ENCODE peak calls at places on chromosomes 13 and 19, in ten cellular contexts. Y is CD8-positive, alpha-beta T cell; D is heart right ventricle; B is pancreas; P is endodermal cell; Z is GM23338; S is ovary; F is CD4-positive, CD25-positive, alpha-beta regulatory T cell; R is OCI-LY7; A is Karpas-422. Q is an unnamed sample.

GRCh38 chr19:33476151-33476707 is 45.4 kb downstream of the PEPD start:
- DNase-seq in A (no peak), P (peak; percentile 26), D (no peak), F (no peak), R (no peak), Y (no peak), B (no peak), S (no peak), Z (no peak), Q (no peak)

GRCh38 chr13:78323848-78324247 is 279.5 kb downstream of the POU4F1 start:
- DNase-seq in A (no peak), R (no peak), S (no peak), Z (no peak), P (no peak), Y (no peak), B (no peak), F (no peak), D (no peak), Q (no peak)

GRCh38 chr19:51354103-51354741 is 12.0 kb downstream of the ETFB start:
- DNase-seq in R (no peak), Z (no peak), F (no peak), B (no peak), Y (no peak), D (no peak), P (peak; percentile 84), S (no peak), A (no peak), Q (peak; percentile 14)

GRCh38 chr19:16608290-16608704 is 19.7 kb downstream of the MED26 start:
- DNase-seq in D (no peak), Y (no peak), F (no peak), Z (no peak), S (no peak), A (peak; percentile 40), R (no peak), B (peak; percentile 36), P (no peak), Q (peak; percentile 75)

GRCh38 chr13:40102854-40103253 is 447.4 kb downstream of the COG6 start:
- DNase-seq in B (no peak), Z (no peak), Y (peak; percentile 46), R (no peak), A (no peak), D (no peak), F (peak; percentile 32), S (peak; percentile 40), P (no peak), Q (peak; percentile 95)

GRCh38 chr13:102020611-102021216 is 381.1 kb downstream of the FGF14 start:
- DNase-seq in P (no peak), F (no peak), A (no peak), S (no peak), R (no peak), B (no peak), Z (no peak), D (no peak), Y (no peak), Q (peak; percentile 80)

GRCh38 chr13:31045621-31046081 is 113.2 kb downstream of the TEX26 start:
- DNase-seq in Y (peak; percentile 74), Z (no peak), D (no peak), B (no peak), S (peak; percentile 56), A (no peak), F (no peak), R (no peak), P (peak; percentile 58), Q (peak; percentile 93)

GRCh38 chr13:90867336-90867683 is 480.2 kb upstream of the MIR17HG start:
- DNase-seq in F (no peak), R (peak; percentile 82), B (peak; percentile 34), S (peak; percentile 44), P (peak; percentile 91), Y (no peak), D (peak; percentile 34), A (peak; percentile 93), Z (peak; percentile 91), Q (peak; percentile 64)

GRCh38 chr13:27868639-27869435 is 51.0 kb upstream of the PDX1 start:
- DNase-seq in A (peak; percentile 56), B (no peak), R (peak; percentile 20), D (no peak), Y (no peak), Z (peak; percentile 56), P (no peak), F (no peak), S (no peak), Q (peak; percentile 1)

DNA sequence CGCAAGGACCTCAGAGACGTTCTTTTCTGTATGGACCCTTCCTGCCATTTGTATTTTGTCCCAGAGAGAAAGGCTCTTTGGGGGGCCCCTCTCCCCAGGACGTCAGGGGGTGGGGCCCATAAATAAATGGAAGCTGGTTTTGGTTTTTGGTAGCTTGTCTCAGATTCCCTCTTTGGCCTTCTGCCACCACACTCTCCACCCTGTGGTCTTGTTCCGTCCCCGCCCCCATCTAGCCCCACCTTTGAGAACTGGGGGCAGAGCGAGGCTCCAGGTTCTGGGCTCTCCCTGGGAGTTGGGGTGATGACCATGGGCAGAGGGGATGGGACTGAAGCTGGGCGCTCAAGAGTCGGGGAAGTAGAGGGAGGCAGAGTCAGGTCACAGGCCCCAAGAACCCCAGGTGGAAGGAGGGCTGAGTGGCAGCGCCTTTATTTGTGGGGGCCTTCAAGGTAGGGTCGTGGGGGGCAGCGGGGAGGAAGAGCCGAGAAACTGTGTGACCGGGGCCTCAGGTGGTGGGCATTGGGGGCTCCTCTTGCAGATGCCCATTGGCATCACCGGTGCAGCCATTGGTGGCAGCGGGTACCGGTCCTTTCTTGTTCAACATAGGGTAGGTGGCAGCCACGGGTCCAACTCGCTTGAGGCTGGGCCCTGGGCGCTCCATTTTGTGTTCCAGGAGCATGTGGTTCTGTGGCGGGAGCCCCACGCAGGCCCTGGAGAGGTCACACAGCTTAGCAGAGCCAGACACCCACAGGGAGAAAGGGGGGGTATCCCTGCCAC is 3.3 kb downstream of the ISYNA1 start:
- DNase-seq in F (no peak), R (no peak), P (peak; percentile 47), A (no peak), S (peak; percentile 57), Y (no peak), B (no peak), Z (peak; percentile 32), D (no peak), Q (no peak)
- H3K4me3 ChIP-seq in F (no peak overlapping the region), R (no peak overlapping the region), P (no peak overlapping the region), A (peak overlapping the region; percentile 66), S (no peak overlapping the region), Y (no peak overlapping the region), B (no peak overlapping the region), Z (peak overlapping the region; percentile 66), D (peak overlapping the region; percentile 57), Q (peak overlapping the region; percentile 50)

GRCh38 chr19:19477705-19478383 is 37.5 kb downstream of the TSSK6 start:
- DNase-seq in R (no peak), B (no peak), P (no peak), D (no peak), A (no peak), S (no peak), Z (no peak), Y (no peak), F (no peak), Q (no peak)

GRCh38 chr19:19471682-19472081 is 43.7 kb downstream of the TSSK6 start:
- DNase-seq in D (no peak), Y (no peak), P (no peak), S (no peak), Z (no peak), F (no peak), R (peak; percentile 20), A (peak; percentile 61), B (no peak), Q (no peak)

GRCh38 chr19:19474950-19475781 is 40.2 kb downstream of the TSSK6 start:
- DNase-seq in S (peak; percentile 64), R (no peak), B (no peak), Y (no peak), A (no peak), Z (peak; percentile 73), D (no peak), F (no peak), P (peak; percentile 66), Q (no peak)

GRCh38 chr19:19480688-19481087 is 34.7 kb downstream of the TSSK6 start:
- DNase-seq in R (no peak), D (no peak), Z (no peak), S (no peak), Y (no peak), A (no peak), B (no peak), F (no peak), P (no peak), Q (no peak)

GRCh38 chr19:19475845-19476828 is 39.2 kb downstream of the TSSK6 start:
- DNase-seq in P (peak; percentile 81), B (no peak), R (peak; percentile 26), Z (peak; percentile 82), Y (no peak), F (no peak), D (no peak), A (peak; percentile 54), S (no peak), Q (no peak)
- H3K27ac ChIP-seq in P (peak overlapping the region; percentile 55), B (no peak overlapping the region), R (no peak overlapping the region), Z (peak overlapping the region; percentile 55), Y (no peak overlapping the region), F (peak overlapping the region; percentile 53), D (no peak overlapping the region), A (no peak overlapping the region), S (no peak overlapping the region), Q (no peak overlapping the region)

DNA sequence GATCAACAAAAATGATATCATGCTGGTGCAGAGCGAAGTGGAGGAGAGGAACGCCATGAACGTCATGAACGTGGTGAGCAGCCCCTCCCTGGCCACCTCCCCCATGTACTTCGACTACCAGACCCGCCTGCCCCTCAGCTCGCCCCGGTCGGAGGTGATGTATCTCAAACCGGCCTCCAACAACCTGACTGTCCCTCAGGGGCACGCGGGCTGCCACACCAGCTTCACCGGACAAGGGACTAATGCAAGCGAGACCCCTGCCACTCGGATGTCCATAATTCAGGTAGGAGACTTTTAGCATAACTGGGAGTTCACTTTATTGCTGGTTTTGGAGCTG is 3.3 kb downstream of the PCDH17 start:
- DNase-seq in D (peak; percentile 20), B (no peak), A (no peak), P (no peak), S (no peak), Y (no peak), Z (peak; percentile 43), F (no peak), R (no peak), Q (no peak)
- H3K4me3 ChIP-seq in D (peak overlapping the region; percentile 64), B (no peak overlapping the region), A (no peak overlapping the region), P (peak overlapping the region; percentile 73), S (no peak overlapping the region), Y (no peak overlapping the region), Z (peak overlapping the region; percentile 81), F (no peak overlapping the region), R (no peak overlapping the region), Q (no peak overlapping the region)

GRCh38 chr19:35144259-35144599 is 1.2 kb downstream of the FXYD7 start:
- DNase-seq in R (no peak), P (no peak), F (no peak), Y (no peak), S (no peak), Z (no peak), B (no peak), A (no peak), D (no peak), Q (no peak)
- H3K27ac ChIP-seq in R (no peak overlapping the region), P (no peak overlapping the region), F (no peak overlapping the region), Y (no peak overlapping the region), S (no peak overlapping the region), Z (no peak overlapping the region), B (no peak overlapping the region), A (no peak overlapping the region), D (no peak overlapping the region), Q (no peak overlapping the region)